ENCODE peak calls at places on chromosomes 6 and 20, in five cellular contexts. H is endothelial cell; O is NT2/D1; U is stimulated activated CD4-positive, alpha-beta T cell treated with anti-CD3 and anti-CD28 coated beads, Interleukin-2, amount 100 ng/mL, for 48 hours; Q is left kidney. D is an unnamed sample.

GRCh38 chr20:59777814-59778575 is 155.4 kb downstream of the SYCP2 start:
- DNase-seq in H (no peak), O (no peak), U (no peak), Q (no peak), D (no peak)

GRCh38 chr20:23782366-23782983 is 31.7 kb upstream of the CST1 start:
- DNase-seq in H (peak), O (no peak), U (peak), Q (peak), D (no peak)

GRCh38 chr20:3045042-3045815 is 623 bp upstream of the MRPS26 start:
- DNase-seq in H (no peak), O (no peak), U (peak), Q (no peak), D (peak)

GRCh38 chr6:34602318-34603111 is 46.4 kb upstream of the SPDEF start:
- DNase-seq in H (no peak), O (no peak), U (no peak), Q (peak), D (no peak)

GRCh38 chr20:51804754-51805153 is 2.4 kb upstream of the SALL4 start:
- DNase-seq in H (no peak), O (no peak), U (no peak), Q (no peak), D (no peak)

GRCh38 chr6:138765896-138766487 is 7.6 kb upstream of the CCDC28A start:
- DNase-seq in H (no peak), O (no peak), U (no peak), Q (peak), D (no peak)

GRCh38 chr6:155915651-155916050 is 460.0 kb upstream of the NOX3 start:
- DNase-seq in H (no peak), O (no peak), U (no peak), Q (no peak), D (no peak)

GRCh38 chr6:157240059-157240959 is 83.0 kb downstream of the TMEM242 start:
- DNase-seq in H (no peak), O (no peak), U (no peak), Q (peak), D (no peak)

GRCh38 chr6:31186052-31186734 is 15.7 kb upstream of the POU5F1 start:
- DNase-seq in H (no peak), O (no peak), U (no peak), Q (peak), D (no peak)

GRCh38 chr20:52247548-52247947 is 56.0 kb upstream of the ZFP64 start:
- DNase-seq in H (no peak), O (no peak), U (no peak), Q (no peak), D (no peak)

GRCh38 chr6:162245831-162246230 is 481.7 kb downstream of the PRKN start:
- DNase-seq in H (no peak), O (no peak), U (no peak), Q (no peak), D (no peak)

GRCh38 chr20:33668791-33669155 is 2.0 kb downstream of the ACTL10 start:
- DNase-seq in H (no peak), O (no peak), U (no peak), Q (no peak), D (no peak)

GRCh38 chr6:164107297-164107995 is 692.9 kb downstream of the QKI start:
- DNase-seq in H (no peak), O (no peak), U (no peak), Q (no peak), D (no peak)

GRCh38 chr20:37774143-37774542 is 80.3 kb downstream of the CTNNBL1 start:
- DNase-seq in H (no peak), O (no peak), U (no peak), Q (no peak), D (no peak)

GRCh38 chr20:13671500-13672288 is 33.0 kb upstream of the TASP1 start:
- DNase-seq in H (no peak), O (no peak), U (no peak), Q (no peak), D (no peak)

GRCh38 chr6:35230950-35231349 is 17.2 kb downstream of the SCUBE3 start:
- DNase-seq in H (no peak), O (no peak), U (no peak), Q (no peak), D (no peak)

GRCh38 chr6:73074175-73074574 is 151.1 kb downstream of the KHDC1L start:
- DNase-seq in H (no peak), O (no peak), U (no peak), Q (no peak), D (no peak)

GRCh38 chr20:32152421-32153155 is 43.1 kb downstream of the TM9SF4 start:
- DNase-seq in H (no peak), O (no peak), U (no peak), Q (no peak), D (no peak)

GRCh38 chr20:61986762-61987321 is 78.8 kb downstream of the TAF4 start:
- DNase-seq in H (no peak), O (no peak), U (no peak), Q (no peak), D (no peak)

GRCh38 chr6:166633732-166634535 is 6.9 kb upstream of the RPS6KA2 start:
- DNase-seq in H (no peak), O (no peak), U (no peak), Q (no peak), D (no peak)

GRCh38 chr6:42281570-42281969 is 63.9 kb upstream of the MRPS10 start:
- DNase-seq in H (no peak), O (no peak), U (no peak), Q (no peak), D (no peak)

GRCh38 chr6:87904041-87904440 is 143.6 kb upstream of the SPACA1 start:
- DNase-seq in H (no peak), O (peak), U (no peak), Q (peak), D (no peak)

D was measured in BE2C.